ENCODE peak calls at places on chromosome 1, in nine cellular contexts. One of them, this sample, is unnamed.

GRCh38 chr1:82485591-82486369 is 685.0 kb downstream of the ADGRL2 start:
- DNase-seq in stomach: no peak
- DNase-seq in GM12891: no peak
- DNase-seq in adrenal gland: peak; percentile 61
- DNase-seq in spleen: no peak
- DNase-seq in HCT116: no peak
- DNase-seq in uterus: peak; percentile 37
- DNase-seq in H54: peak; percentile 7
- DNase-seq in A549: no peak
- DNase-seq in this sample: no peak

GRCh38 chr1:56135069-56135863 is 444.1 kb downstream of the PLPP3 start:
- DNase-seq in uterus: no peak
- DNase-seq in H54: no peak
- DNase-seq in A549: no peak
- DNase-seq in adrenal gland: no peak
- DNase-seq in stomach: no peak
- DNase-seq in spleen: no peak
- DNase-seq in GM12891: no peak
- DNase-seq in HCT116: no peak
- DNase-seq in this sample: no peak

GRCh38 chr1:150159550-150159949 is 9.8 kb downstream of the PLEKHO1 start:
- DNase-seq in uterus: no peak
- DNase-seq in HCT116: no peak
- DNase-seq in adrenal gland: no peak
- DNase-seq in spleen: peak; percentile 85
- DNase-seq in A549: no peak
- DNase-seq in stomach: no peak
- DNase-seq in GM12891: no peak
- DNase-seq in H54: no peak
- DNase-seq in this sample: no peak

GRCh38 chr1:50977575-50978143 is 7.6 kb downstream of the CDKN2C start:
- DNase-seq in adrenal gland: peak; percentile 86
- DNase-seq in stomach: peak; percentile 57
- DNase-seq in spleen: peak; percentile 86
- DNase-seq in uterus: peak; percentile 49
- DNase-seq in GM12891: peak; percentile 34
- DNase-seq in HCT116: no peak
- DNase-seq in H54: no peak
- DNase-seq in A549: no peak
- DNase-seq in this sample: peak; percentile 62

GRCh38 chr1:226736908-226737818 is 1.9 kb downstream of the ITPKB start:
- DNase-seq in stomach: peak; percentile 47
- DNase-seq in HCT116: no peak
- DNase-seq in spleen: peak; percentile 92
- DNase-seq in GM12891: no peak
- DNase-seq in adrenal gland: no peak
- DNase-seq in uterus: peak; percentile 48
- DNase-seq in A549: no peak
- DNase-seq in H54: no peak
- DNase-seq in this sample: peak; percentile 34

GRCh38 chr1:151920147-151920546 is 10.8 kb upstream of the THEM4 start:
- DNase-seq in spleen: no peak
- DNase-seq in A549: no peak
- DNase-seq in GM12891: no peak
- DNase-seq in HCT116: no peak
- DNase-seq in adrenal gland: no peak
- DNase-seq in H54: no peak
- DNase-seq in stomach: no peak
- DNase-seq in uterus: no peak
- DNase-seq in this sample: no peak

GRCh38 chr1:13801711-13802486 is 101.9 kb downstream of the PRDM2 start:
- DNase-seq in uterus: no peak
- DNase-seq in spleen: no peak
- DNase-seq in HCT116: no peak
- DNase-seq in H54: no peak
- DNase-seq in GM12891: no peak
- DNase-seq in A549: no peak
- DNase-seq in adrenal gland: no peak
- DNase-seq in stomach: peak; percentile 62
- DNase-seq in this sample: no peak

GRCh38 chr1:9085306-9085940 is 16.0 kb upstream of the SLC2A5 start:
- DNase-seq in H54: no peak
- DNase-seq in GM12891: no peak
- DNase-seq in A549: no peak
- DNase-seq in adrenal gland: no peak
- DNase-seq in uterus: no peak
- DNase-seq in HCT116: no peak
- DNase-seq in stomach: no peak
- DNase-seq in spleen: no peak
- DNase-seq in this sample: no peak

GRCh38 chr1:113073457-113073950 is 506 bp downstream of the LRIG2 start:
- DNase-seq in spleen: no peak
- DNase-seq in A549: no peak
- DNase-seq in uterus: no peak
- DNase-seq in stomach: peak; percentile 52
- DNase-seq in adrenal gland: peak; percentile 72
- DNase-seq in GM12891: no peak
- DNase-seq in H54: no peak
- DNase-seq in HCT116: no peak
- DNase-seq in this sample: peak; percentile 86

GRCh38 chr1:172002725-172003345 is 161.5 kb downstream of the DNM3 start:
- DNase-seq in GM12891: no peak
- DNase-seq in stomach: no peak
- DNase-seq in adrenal gland: no peak
- DNase-seq in spleen: no peak
- DNase-seq in uterus: no peak
- DNase-seq in HCT116: peak; percentile 39
- DNase-seq in A549: peak; percentile 10
- DNase-seq in H54: no peak
- DNase-seq in this sample: peak; percentile 51

GRCh38 chr1:116988248-116988647 is 13.3 kb upstream of the CD101 start:
- DNase-seq in uterus: peak; percentile 23
- DNase-seq in stomach: no peak
- DNase-seq in adrenal gland: peak; percentile 87
- DNase-seq in A549: no peak
- DNase-seq in spleen: no peak
- DNase-seq in H54: no peak
- DNase-seq in GM12891: no peak
- DNase-seq in HCT116: no peak
- DNase-seq in this sample: no peak

GRCh38 chr1:3170566-3171453 is 101.8 kb downstream of the PRDM16 start:
- DNase-seq in uterus: peak; percentile 82
- DNase-seq in A549: no peak
- DNase-seq in H54: no peak
- DNase-seq in HCT116: no peak
- DNase-seq in spleen: no peak
- DNase-seq in stomach: peak; percentile 91
- DNase-seq in GM12891: no peak
- DNase-seq in adrenal gland: peak; percentile 92
- DNase-seq in this sample: no peak

GRCh38 chr1:241355311-241356010 is 1.5 kb downstream of the RGS7 start:
- DNase-seq in HCT116: no peak
- DNase-seq in GM12891: no peak
- DNase-seq in A549: no peak
- DNase-seq in uterus: no peak
- DNase-seq in adrenal gland: no peak
- DNase-seq in stomach: no peak
- DNase-seq in H54: no peak
- DNase-seq in spleen: no peak
- DNase-seq in this sample: no peak
- TF ChIP-seq POLR2A in HCT116: no peak
- TF ChIP-seq POLR2A in GM12891: no peak
- TF ChIP-seq POLR2A in A549: no peak
- TF ChIP-seq POLR2A in uterus: no peak
- TF ChIP-seq POLR2A in adrenal gland: no peak
- TF ChIP-seq POLR2A in stomach: no peak
- TF ChIP-seq POLR2A in H54: no peak
- TF ChIP-seq POLR2A in spleen: no peak
- TF ChIP-seq POLR2A in this sample: no peak

DNA sequence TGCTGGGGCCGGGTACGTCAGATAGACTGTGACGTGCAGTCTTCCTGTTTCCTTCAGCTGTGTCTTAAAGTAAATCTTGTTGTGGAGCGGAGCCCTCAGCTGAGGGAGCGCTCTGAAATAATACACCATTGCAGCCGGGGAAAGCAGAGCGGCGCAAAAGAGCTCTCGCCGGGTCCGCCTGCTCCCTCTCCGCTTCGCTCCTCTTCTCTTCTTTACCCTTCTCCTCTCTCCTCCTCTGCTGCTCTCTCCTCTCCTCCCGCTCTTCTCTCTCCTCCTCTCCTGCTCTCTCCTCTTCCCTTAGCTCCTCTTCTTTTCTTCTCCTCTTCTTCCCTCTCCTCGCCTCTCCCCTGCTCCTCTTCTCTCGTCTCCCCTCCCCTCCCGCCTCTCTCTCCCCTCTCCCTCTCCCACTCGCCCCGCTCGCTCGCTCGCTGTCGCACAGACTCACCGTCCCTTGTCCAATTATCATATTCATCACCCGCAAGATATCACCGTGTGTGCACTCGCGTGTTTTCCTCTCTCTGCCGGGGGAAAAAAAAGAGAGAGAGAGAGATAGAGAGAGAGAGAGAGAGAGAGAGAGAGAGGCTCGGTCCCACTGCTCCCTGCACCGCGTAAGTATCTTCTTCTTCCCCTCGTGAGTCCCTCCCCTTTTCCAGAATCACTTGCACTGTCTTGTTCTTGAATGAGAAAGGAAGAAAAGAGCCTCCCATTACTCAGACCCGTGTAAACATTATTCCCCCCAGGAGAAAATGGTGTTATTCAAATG is at the start of gene PROX1:
- DNase-seq in HCT116: no peak
- DNase-seq in A549: peak; percentile 86
- DNase-seq in H54: peak; percentile 45
- DNase-seq in GM12891: no peak
- DNase-seq in adrenal gland: peak; percentile 96
- DNase-seq in uterus: peak; percentile 78
- DNase-seq in spleen: peak; percentile 85
- DNase-seq in stomach: peak; percentile 77
- DNase-seq in this sample: peak; percentile 7
- TF ChIP-seq POLR2A in HCT116: no peak
- TF ChIP-seq POLR2A in A549: no peak
- TF ChIP-seq POLR2A in H54: no peak
- TF ChIP-seq POLR2A in GM12891: no peak
- TF ChIP-seq POLR2A in adrenal gland: peak; percentile 97
- TF ChIP-seq POLR2A in uterus: peak; percentile 50
- TF ChIP-seq POLR2A in spleen: no peak
- TF ChIP-seq POLR2A in stomach: no peak
- TF ChIP-seq POLR2A in this sample: no peak

DNA sequence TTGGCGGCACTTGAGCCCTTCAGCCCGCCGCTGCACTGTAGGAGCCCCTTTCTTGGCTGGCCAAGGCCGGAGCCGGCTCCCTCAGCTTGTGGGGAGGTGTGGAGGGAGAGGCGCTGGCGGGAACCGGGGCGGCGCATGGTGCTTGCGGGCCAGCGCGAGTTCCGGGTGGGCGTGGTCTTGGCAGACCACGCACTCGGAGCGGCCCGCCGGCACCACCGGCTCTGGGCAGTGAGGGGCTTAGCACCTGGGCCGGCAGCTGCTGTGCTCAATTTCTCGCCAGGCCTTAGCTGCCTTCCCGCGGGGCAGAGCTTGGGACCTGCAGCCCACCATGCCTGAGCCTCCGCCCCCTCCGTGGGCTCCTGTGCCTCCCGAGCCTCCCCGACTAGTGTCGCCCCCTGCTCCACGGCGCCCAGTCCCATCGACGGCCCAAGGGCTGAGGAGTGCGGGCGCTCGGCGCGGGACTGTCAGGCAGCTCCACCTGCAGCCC is 673.7 kb upstream of the BRINP3 start:
- DNase-seq in stomach: no peak
- DNase-seq in H54: no peak
- DNase-seq in GM12891: no peak
- DNase-seq in adrenal gland: no peak
- DNase-seq in A549: no peak
- DNase-seq in uterus: no peak
- DNase-seq in spleen: peak; percentile 74
- DNase-seq in HCT116: no peak
- DNase-seq in this sample: no peak
- TF ChIP-seq POLR2A in stomach: no peak
- TF ChIP-seq POLR2A in H54: no peak
- TF ChIP-seq POLR2A in GM12891: no peak
- TF ChIP-seq POLR2A in adrenal gland: no peak
- TF ChIP-seq POLR2A in A549: no peak
- TF ChIP-seq POLR2A in uterus: no peak
- TF ChIP-seq POLR2A in spleen: no peak
- TF ChIP-seq POLR2A in HCT116: no peak
- TF ChIP-seq POLR2A in this sample: no peak

DNA sequence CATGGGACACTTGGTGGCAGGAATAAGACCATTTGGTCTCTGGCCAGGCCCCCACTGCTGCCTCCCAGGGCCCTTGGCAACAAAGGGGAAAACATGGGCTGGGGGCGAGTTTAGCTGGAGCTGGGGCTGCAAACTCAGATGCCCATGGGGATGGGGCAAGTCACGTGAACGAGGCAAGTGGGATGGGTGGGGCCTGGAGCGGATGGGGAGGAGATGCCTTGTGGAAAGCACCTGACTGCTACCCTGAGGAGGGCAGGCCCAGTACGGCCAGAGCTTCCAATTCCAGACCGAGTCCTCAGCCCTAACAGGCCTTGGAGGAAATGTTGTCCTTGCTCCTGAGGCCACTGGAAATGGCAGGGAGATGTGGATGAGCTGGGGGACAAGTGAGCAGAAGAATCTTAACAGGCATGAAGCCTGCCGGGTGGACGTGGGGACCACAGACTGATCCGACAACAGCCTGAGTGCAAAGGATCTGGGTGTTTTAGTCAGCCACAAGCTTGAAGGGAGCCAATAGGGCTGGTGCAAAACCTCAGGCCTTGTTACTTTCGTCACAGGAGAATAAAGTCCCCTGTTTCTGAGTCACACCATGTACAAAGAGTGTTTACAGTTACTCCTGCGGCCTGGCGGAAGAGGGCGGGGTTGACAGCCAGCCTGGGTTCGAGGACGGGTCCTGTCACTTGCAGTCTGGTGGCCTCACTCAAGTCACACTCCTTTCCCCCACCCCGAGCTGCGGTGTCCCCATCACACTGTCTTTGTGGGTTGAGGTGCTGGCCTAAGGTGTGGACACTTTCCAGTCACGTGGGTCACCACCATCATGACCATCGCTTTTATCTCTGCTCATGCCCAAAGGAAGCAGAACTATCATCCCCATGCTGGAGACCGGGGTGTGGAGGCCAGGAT is 19.1 kb downstream of the RUNX3 start:
- DNase-seq in adrenal gland: no peak
- DNase-seq in H54: no peak
- DNase-seq in GM12891: no peak
- DNase-seq in uterus: no peak
- DNase-seq in A549: peak; percentile 16
- DNase-seq in HCT116: no peak
- DNase-seq in spleen: peak; percentile 91
- DNase-seq in stomach: peak; percentile 51
- DNase-seq in this sample: no peak
- TF ChIP-seq POLR2A in adrenal gland: no peak
- TF ChIP-seq POLR2A in H54: no peak
- TF ChIP-seq POLR2A in GM12891: peak; percentile 45
- TF ChIP-seq POLR2A in uterus: no peak
- TF ChIP-seq POLR2A in A549: no peak
- TF ChIP-seq POLR2A in HCT116: no peak
- TF ChIP-seq POLR2A in spleen: peak; percentile 80
- TF ChIP-seq POLR2A in stomach: no peak
- TF ChIP-seq POLR2A in this sample: no peak

This sample was measured in erythroblast.